ENCODE peak calls at places on chromosomes 6 and 20, in eight cellular contexts. B is transverse colon, W is mesothelial cell of epicardium, M is A549, G is cardiac muscle cell, F is fibroblast of pulmonary artery, E is foreskin fibroblast, A is lower leg skin. Y is an unnamed sample.

GRCh38 chr20:20139403-20139802 is 87.1 kb downstream of the CFAP61 start:
- DNase-seq in W (no peak), A (no peak), M (no peak), E (no peak), G (no peak), B (no peak), F (no peak), Y (no peak)

GRCh38 chr20:39190666-39191570 is 228.8 kb downstream of the DHX35 start:
- DNase-seq in G (no peak), B (no peak), E (peak), A (no peak), W (no peak), M (peak), F (no peak), Y (no peak)

GRCh38 chr20:56735087-56735642 is 106.1 kb downstream of the TFAP2C start:
- DNase-seq in M (no peak), E (no peak), W (no peak), G (no peak), A (no peak), B (no peak), F (no peak), Y (no peak)

GRCh38 chr20:45963059-45964011 is 8.7 kb downstream of the ZNF335 start:
- DNase-seq in W (no peak), G (peak), A (peak), F (peak), M (peak), B (no peak), E (no peak), Y (no peak)

GRCh38 chr20:30811896-30812671 is 445.4 kb upstream of the DEFB115 start:
- DNase-seq in A (no peak), F (peak), M (no peak), B (no peak), G (peak), E (peak), W (no peak), Y (peak)

GRCh38 chr20:41686961-41687360 is 68.8 kb upstream of the CHD6 start:
- DNase-seq in M (no peak), F (no peak), E (no peak), B (no peak), G (no peak), A (no peak), W (no peak), Y (no peak)

GRCh38 chr6:13924146-13924948 is 405 bp upstream of the RNF182 start:
- DNase-seq in A (no peak), E (peak), G (peak), F (peak), B (no peak), M (peak), W (peak), Y (no peak)

GRCh38 chr20:44785768-44786167 is 24.6 kb downstream of the RIMS4 start:
- DNase-seq in F (peak), M (peak), A (no peak), E (no peak), W (no peak), B (no peak), G (peak), Y (no peak)

GRCh38 chr6:117676577-117677218 is 1.4 kb downstream of the NUS1 start:
- DNase-seq in G (no peak), E (no peak), W (no peak), M (no peak), A (no peak), F (no peak), B (no peak), Y (no peak)

GRCh38 chr20:32727663-32728062 is 15.6 kb downstream of the COMMD7 start:
- DNase-seq in W (no peak), E (peak), G (no peak), F (peak), M (no peak), A (no peak), B (no peak), Y (no peak)

GRCh38 chr6:69825904-69826303 is 29.1 kb upstream of the LMBRD1 start:
- DNase-seq in B (no peak), A (no peak), G (no peak), W (no peak), M (no peak), E (no peak), F (peak), Y (no peak)

GRCh38 chr20:46683939-46684750 is 5.1 kb downstream of the TP53RK start:
- DNase-seq in A (peak), M (no peak), W (peak), B (no peak), F (peak), G (peak), E (peak), Y (no peak)

GRCh38 chr20:53739799-53740785 is 146.5 kb upstream of the ZNF217 start:
- DNase-seq in A (no peak), W (no peak), F (peak), M (no peak), B (no peak), E (no peak), G (peak), Y (no peak)

GRCh38 chr6:22025468-22026159 is 271.2 kb downstream of the PRL start:
- DNase-seq in E (peak), W (no peak), A (no peak), B (no peak), M (peak), F (peak), G (peak), Y (peak)

GRCh38 chr20:36279776-36280175 is 26.4 kb upstream of the DLGAP4 start:
- DNase-seq in M (no peak), A (peak), W (no peak), B (no peak), F (no peak), E (no peak), G (no peak), Y (no peak)

GRCh38 chr6:81753709-81754678 is 1.5 kb upstream of the TENT5A start:
- DNase-seq in W (peak), A (peak), B (peak), F (peak), G (peak), M (peak), E (peak), Y (peak)

GRCh38 chr20:58084966-58085365 is 143.5 kb downstream of the ANKRD60 start:
- DNase-seq in F (no peak), A (peak), M (no peak), B (no peak), G (no peak), W (no peak), E (no peak), Y (no peak)

GRCh38 chr20:58088105-58088504 is 140.3 kb downstream of the ANKRD60 start:
- DNase-seq in W (no peak), F (no peak), E (no peak), M (no peak), G (peak), B (no peak), A (peak), Y (no peak)

GRCh38 chr20:58088625-58089024 is 139.8 kb downstream of the ANKRD60 start:
- DNase-seq in E (no peak), A (peak), G (no peak), F (no peak), M (no peak), B (no peak), W (no peak), Y (no peak)

GRCh38 chr20:58086763-58087566 is 141.5 kb downstream of the ANKRD60 start:
- DNase-seq in E (no peak), M (peak), G (peak), B (peak), W (no peak), A (peak), F (peak), Y (peak)

DNA sequence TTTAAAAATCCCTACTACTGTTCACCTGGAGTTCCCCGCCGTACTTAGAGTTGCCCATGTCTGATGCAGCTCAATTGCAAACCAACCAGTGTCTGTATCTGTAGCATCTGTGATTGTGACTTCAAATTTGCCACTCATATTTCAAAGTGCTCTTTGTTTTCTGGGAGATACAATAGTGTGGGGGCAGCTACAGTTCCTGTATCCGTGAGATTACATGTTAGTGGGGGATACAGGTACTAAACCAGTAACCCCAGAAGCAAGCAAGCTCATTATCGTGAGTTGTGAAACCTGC is 140.9 kb downstream of the ANKRD60 start:
- DNase-seq in B (no peak), M (no peak), A (no peak), F (no peak), G (no peak), W (no peak), E (no peak), Y (no peak)
- TF ChIP-seq CTCF in B (no peak), M (no peak), A (no peak), F (no peak), G (no peak), W (peak), E (no peak), Y (no peak)

GRCh38 chr6:149699150-149699549 is 18.8 kb downstream of the LATS1 start:
- DNase-seq in A (no peak), G (no peak), E (no peak), W (no peak), M (no peak), B (no peak), F (no peak), Y (no peak)
- TF ChIP-seq CTCF in A (no peak), G (no peak), E (no peak), W (no peak), M (no peak), B (no peak), F (no peak), Y (peak)

GRCh38 chr6:149929422-149929821 is 6.5 kb upstream of the RAET1G start:
- DNase-seq in E (no peak), G (peak), A (peak), W (no peak), B (no peak), M (no peak), F (no peak), Y (no peak)
- TF ChIP-seq CTCF in E (peak), G (peak), A (no peak), W (no peak), B (no peak), M (no peak), F (peak), Y (peak)

DNA sequence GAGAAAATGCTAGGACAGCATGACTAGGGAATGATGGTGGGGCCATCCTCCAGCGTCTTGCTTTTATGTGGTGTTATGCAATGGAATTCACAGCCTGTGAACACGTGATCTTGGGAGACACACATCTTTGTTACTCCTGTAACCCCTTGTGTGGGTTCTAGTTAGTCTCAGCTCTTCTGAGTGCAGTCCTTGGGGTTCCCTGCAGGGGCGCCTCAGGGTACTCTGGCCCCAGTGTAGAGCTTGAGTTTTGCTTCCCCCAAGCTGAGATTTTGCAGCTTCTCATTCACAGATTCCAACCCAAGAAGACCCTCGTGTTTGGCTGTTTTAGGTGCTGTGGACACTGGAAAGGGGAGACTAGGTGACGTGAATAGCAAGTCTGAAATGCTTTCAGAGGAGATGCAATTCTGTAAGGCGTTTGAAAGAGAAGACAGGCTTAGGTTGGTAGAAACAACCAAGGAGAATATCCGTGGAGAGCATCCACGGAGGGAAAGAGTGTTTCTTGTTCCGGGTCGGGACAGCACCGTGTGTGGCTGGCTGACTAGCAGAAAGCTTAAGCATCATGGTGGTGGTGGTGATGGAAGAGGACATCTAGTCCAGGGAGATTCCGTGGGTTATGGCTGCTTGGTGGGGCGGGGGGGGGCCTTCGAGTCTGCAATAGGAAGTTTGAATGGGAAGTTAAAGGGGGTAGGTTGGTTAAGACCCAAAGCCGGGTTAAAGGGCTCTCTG is 30.1 kb downstream of the DUSP22 start:
- DNase-seq in W (no peak), M (no peak), A (no peak), B (peak), E (no peak), G (no peak), F (no peak), Y (no peak)
- TF ChIP-seq CTCF in W (no peak), M (no peak), A (no peak), B (no peak), E (no peak), G (no peak), F (no peak), Y (peak)

GRCh38 chr20:2871111-2871465 is 2.2 kb upstream of the PTPRA start:
- DNase-seq in M (no peak), G (no peak), A (no peak), B (no peak), F (peak), W (no peak), E (no peak), Y (no peak)

GRCh38 chr20:2871555-2872303 is 1.6 kb upstream of the PTPRA start:
- DNase-seq in A (no peak), E (no peak), F (no peak), W (no peak), G (no peak), M (no peak), B (no peak), Y (no peak)

GRCh38 chr20:2873747-2874041 is 413 bp downstream of the PTPRA start:
- DNase-seq in F (no peak), E (no peak), A (peak), B (peak), G (peak), W (peak), M (peak), Y (peak)

GRCh38 chr20:2873010-2873746 is at the start of gene PTPRA:
- DNase-seq in A (peak), F (peak), G (peak), W (peak), M (peak), B (peak), E (peak), Y (peak)

DNA sequence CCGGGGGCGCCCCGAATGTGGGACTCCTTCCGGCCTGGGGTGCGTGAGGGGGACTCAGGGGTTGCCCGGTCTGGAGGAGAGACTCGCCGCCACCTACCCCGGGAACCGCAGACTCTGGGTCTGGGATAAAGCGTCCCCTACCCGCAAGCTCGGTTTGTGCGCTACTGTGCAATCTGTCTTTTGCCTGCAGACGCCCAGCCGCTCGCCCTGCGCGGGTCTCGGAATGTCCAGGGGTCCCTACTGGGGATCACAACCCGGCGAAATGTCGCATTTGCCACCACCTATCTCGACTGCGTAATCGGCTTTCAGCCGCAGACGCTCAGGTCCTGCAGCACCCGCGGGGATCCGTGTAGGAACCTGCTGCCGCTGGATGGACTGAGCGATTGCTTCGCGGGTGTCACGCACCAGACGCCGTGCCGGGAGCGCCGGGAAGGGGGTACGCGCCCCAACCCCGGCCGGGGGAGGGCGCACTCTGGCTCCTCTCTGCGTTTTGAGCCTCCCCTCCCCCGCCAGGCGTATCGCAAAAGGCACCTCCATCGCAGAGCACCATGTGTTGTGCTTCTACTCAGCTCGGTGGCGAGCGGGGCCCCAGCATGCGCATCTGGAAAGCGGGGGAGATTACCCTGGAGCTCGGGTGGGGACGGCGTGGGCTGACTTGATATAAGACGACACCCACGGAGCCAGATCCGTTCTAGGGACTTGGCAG is 824 bp upstream of the PTPRA start:
- DNase-seq in B (peak), W (no peak), E (peak), F (peak), M (peak), G (peak), A (peak), Y (peak)
- TF ChIP-seq CTCF in B (peak), W (no peak), E (peak), F (peak), M (peak), G (peak), A (no peak), Y (peak)

Y was measured in GM13977.